ENCODE peak calls at places on chromosomes 7 and 10, in six cellular contexts. B is CD8-positive, alpha-beta T cell; R is CD4-positive, alpha-beta T cell; M is LNCaP clone FGC; J is Calu3; N is epithelial cell of esophagus. W is an unnamed sample.
A peak's percentile ranks its signal among the peaks of the same experiment; 100 is the strongest.

GRCh38 chr10:33335550-33335799 is 1.0 kb upstream of the NRP1 start:
- DNase-seq in B (no peak), R (no peak), M (no peak), J (no peak), N (no peak), W (no peak)

GRCh38 chr10:131748831-131749766 is 151.7 kb upstream of the PPP2R2D start:
- DNase-seq in B (no peak), R (no peak), M (no peak), J (peak; percentile 30), N (no peak), W (no peak)

GRCh38 chr10:34124522-34125035 is 690.5 kb downstream of the PARD3 start:
- DNase-seq in B (no peak), R (no peak), M (no peak), J (peak; percentile 81), N (peak; percentile 54), W (no peak)

GRCh38 chr10:96496281-96496925 is 17.3 kb downstream of the TLL2 start:
- DNase-seq in B (no peak), R (no peak), M (no peak), J (no peak), N (peak; percentile 50), W (no peak)

GRCh38 chr7:126755381-126755780 is 497.4 kb downstream of the GRM8 start:
- DNase-seq in B (no peak), R (no peak), M (no peak), J (no peak), N (no peak), W (no peak)

GRCh38 chr7:135758531-135758932 is 9.9 kb upstream of the FAM180A start:
- DNase-seq in B (no peak), R (no peak), M (no peak), J (no peak), N (peak; percentile 57), W (no peak)

GRCh38 chr7:69738396-69738889 is 140.2 kb downstream of the AUTS2 start:
- DNase-seq in B (no peak), R (no peak), M (no peak), J (no peak), N (no peak), W (no peak)

GRCh38 chr10:9508616-9509015 is 1454.1 kb downstream of the GATA3 start:
- DNase-seq in B (no peak), R (no peak), M (no peak), J (no peak), N (no peak), W (no peak)

GRCh38 chr10:17831896-17832295 is 22.7 kb downstream of the MRC1 start:
- DNase-seq in B (no peak), R (no peak), M (no peak), J (no peak), N (no peak), W (no peak)

GRCh38 chr7:157516311-157516710 is 179.5 kb downstream of the DNAJB6 start:
- DNase-seq in B (peak; percentile 37), R (no peak), M (no peak), J (no peak), N (no peak), W (no peak)

GRCh38 chr10:89846786-89847185 is 145.4 kb downstream of the KIF20B start:
- DNase-seq in B (no peak), R (no peak), M (no peak), J (no peak), N (no peak), W (no peak)

GRCh38 chr7:25296086-25296485 is 67.8 kb upstream of the NPVF start:
- DNase-seq in B (no peak), R (no peak), M (no peak), J (no peak), N (no peak), W (no peak)

GRCh38 chr7:107277331-107277730 is 108.5 kb downstream of the HBP1 start:
- DNase-seq in B (no peak), R (no peak), M (no peak), J (no peak), N (peak; percentile 25), W (no peak)

GRCh38 chr10:100739516-100740368 is 5.6 kb upstream of the PAX2 start:
- DNase-seq in B (no peak), R (no peak), M (no peak), J (peak; percentile 39), N (no peak), W (no peak)

GRCh38 chr10:78588194-78588811 is 480.5 kb upstream of the ZMIZ1 start:
- DNase-seq in B (no peak), R (no peak), M (no peak), J (no peak), N (no peak), W (no peak)

DNA sequence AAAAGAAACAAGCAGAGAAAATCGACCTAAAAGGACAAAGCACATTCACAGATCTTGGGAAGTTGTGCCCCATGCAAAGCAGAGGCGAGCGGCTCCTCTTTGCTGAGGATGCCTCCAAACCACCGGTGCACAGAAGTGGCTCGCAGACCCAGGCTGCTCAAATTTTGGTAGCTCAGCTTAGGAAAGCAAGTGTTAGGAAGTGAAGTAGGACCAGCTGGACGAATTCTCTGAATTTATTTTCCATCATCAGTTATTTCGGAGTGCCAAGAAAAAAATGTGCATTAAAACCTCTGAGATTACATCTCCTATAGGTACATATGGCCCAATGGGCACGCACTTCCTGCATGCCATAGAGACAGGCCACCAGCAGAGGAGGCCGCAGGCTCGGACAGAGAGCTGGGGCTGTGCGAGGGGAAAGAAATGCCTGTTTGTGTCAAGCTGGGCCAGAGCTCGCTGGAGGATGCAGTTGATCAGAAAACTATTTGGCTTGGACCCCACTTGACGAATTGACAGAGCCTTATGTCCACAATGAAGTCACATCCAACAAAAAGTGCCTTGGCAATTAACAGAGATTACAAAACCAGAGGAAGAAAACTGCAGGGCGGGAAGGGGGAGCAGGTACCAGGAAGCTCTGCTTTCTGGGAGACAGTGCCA is 122.3 kb upstream of the LYZL2 start:
- DNase-seq in B (no peak), R (peak; percentile 72), M (peak; percentile 26), J (peak; percentile 87), N (peak; percentile 35), W (no peak)
- TF ChIP-seq CTCF in B (no peak), R (no peak), M (peak; percentile 91), J (peak; percentile 97), N (peak; percentile 46), W (no peak)

GRCh38 chr10:29450405-29450804 is 161.5 kb downstream of the LYZL1 start:
- DNase-seq in B (no peak), R (no peak), M (no peak), J (no peak), N (no peak), W (no peak)

GRCh38 chr10:29451946-29452345 is 163.1 kb downstream of the LYZL1 start:
- DNase-seq in B (no peak), R (no peak), M (no peak), J (no peak), N (no peak), W (no peak)

GRCh38 chr10:29455095-29455494 is 166.2 kb downstream of the LYZL1 start:
- DNase-seq in B (no peak), R (no peak), M (no peak), J (no peak), N (no peak), W (no peak)

DNA sequence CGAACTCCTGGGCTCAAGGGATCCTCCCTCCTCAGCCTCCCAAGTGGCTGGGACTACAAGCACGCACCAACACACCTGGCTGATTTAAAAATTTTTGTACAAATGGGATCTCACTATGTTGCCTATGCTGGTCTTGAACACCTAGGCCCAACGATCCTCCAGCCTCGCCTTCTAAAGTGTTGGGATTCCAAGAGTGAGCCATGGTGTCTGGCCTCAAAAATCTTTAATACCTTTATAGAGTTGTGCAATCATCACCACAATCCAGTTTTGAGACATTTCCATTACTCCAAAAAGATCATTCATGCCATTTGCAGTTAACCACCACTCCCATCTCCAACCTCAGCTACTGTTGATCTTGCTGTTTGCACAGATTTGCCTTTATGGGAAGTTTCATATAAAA is 165.4 kb downstream of the LYZL1 start:
- DNase-seq in B (no peak), R (no peak), M (no peak), J (no peak), N (no peak), W (no peak)
- TF ChIP-seq CTCF in B (no peak), R (no peak), M (no peak), J (no peak), N (no peak), W (no peak)

GRCh38 chr10:119526606-119527592 is 15.6 kb downstream of the RGS10 start:
- DNase-seq in B (no peak), R (no peak), M (no peak), J (no peak), N (no peak), W (no peak)
- TF ChIP-seq CTCF in B (no peak), R (no peak), M (no peak), J (no peak), N (peak; percentile 23), W (no peak)

GRCh38 chr10:69334258-69335062 is 56.2 kb downstream of the HK1 start:
- DNase-seq in B (no peak), R (no peak), M (no peak), J (no peak), N (peak; percentile 59), W (no peak)

GRCh38 chr10:69332278-69333010 is 54.1 kb downstream of the HK1 start:
- DNase-seq in B (no peak), R (no peak), M (peak; percentile 69), J (peak; percentile 9), N (peak; percentile 84), W (no peak)

GRCh38 chr10:69335063-69335587 is 56.8 kb downstream of the HK1 start:
- DNase-seq in B (peak; percentile 60), R (peak; percentile 25), M (no peak), J (no peak), N (no peak), W (no peak)

GRCh38 chr10:69331161-69331560 is 52.9 kb downstream of the HK1 start:
- DNase-seq in B (no peak), R (no peak), M (no peak), J (no peak), N (no peak), W (no peak)

GRCh38 chr10:69333205-69333604 is 54.9 kb downstream of the HK1 start:
- DNase-seq in B (no peak), R (no peak), M (no peak), J (peak; percentile 82), N (peak; percentile 91), W (no peak)
- TF ChIP-seq CTCF in B (no peak), R (no peak), M (peak; percentile 1), J (peak; percentile 63), N (peak; percentile 75), W (no peak)

DNA sequence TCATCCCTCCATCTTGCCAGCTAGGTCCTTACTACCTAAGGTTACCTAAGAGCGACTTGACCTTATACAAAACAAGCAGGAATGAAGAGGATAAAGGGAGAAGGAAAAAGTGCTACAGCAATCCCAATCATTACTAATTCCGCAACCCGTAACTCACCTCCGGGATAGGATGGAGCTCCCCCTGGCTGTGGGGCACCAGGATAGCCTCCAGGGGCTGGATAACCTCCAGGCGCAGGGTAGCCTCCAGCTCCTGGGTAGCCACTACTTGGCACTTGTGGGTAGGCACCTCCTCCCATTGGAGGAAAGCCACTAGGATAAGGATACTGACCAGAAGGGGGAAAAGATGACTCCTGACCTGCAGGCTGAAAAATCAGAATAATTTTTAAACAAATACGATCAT is 15.8 kb downstream of the ANXA7 start:
- DNase-seq in B (no peak), R (no peak), M (no peak), J (peak; percentile 44), N (no peak), W (no peak)
- TF ChIP-seq CTCF in B (no peak), R (no peak), M (no peak), J (peak; percentile 44), N (no peak), W (no peak)

GRCh38 chr10:48300556-48300955 is 5.9 kb upstream of the MAPK8 start:
- DNase-seq in B (no peak), R (no peak), M (no peak), J (no peak), N (no peak), W (no peak)
- TF ChIP-seq CTCF in B (no peak), R (no peak), M (no peak), J (no peak), N (no peak), W (no peak)